ENCODE peak calls at places on chromosomes 1 and 21, in five cellular contexts. B, V, D, P and O are unnamed samples.

GRCh38 chr1:203031467-203031866 is 5.2 kb downstream of the PPFIA4 start:
- DNase-seq in P (no peak), B (peak), D (no peak), V (no peak), O (no peak)

GRCh38 chr21:45290948-45291612 is 3.4 kb upstream of the POFUT2 start:
- DNase-seq in V (peak), B (peak), D (peak), P (no peak), O (peak)

GRCh38 chr1:162872981-162873380 is 12.0 kb upstream of the CCDC190 start:
- DNase-seq in V (no peak), B (no peak), D (no peak), P (no peak), O (no peak)

GRCh38 chr1:92105546-92106081 is 25.5 kb downstream of the BTBD8 start:
- DNase-seq in P (no peak), V (no peak), B (no peak), D (no peak), O (no peak)

GRCh38 chr1:113517983-113518382 is 127.7 kb downstream of the MAGI3 start:
- DNase-seq in V (no peak), D (no peak), P (no peak), B (no peak), O (no peak)

GRCh38 chr1:177927021-177927596 is 42.7 kb downstream of the SEC16B start:
- DNase-seq in D (peak), B (no peak), V (no peak), P (no peak), O (no peak)

GRCh38 chr1:73463848-73464247 is 734.1 kb downstream of the LRRIQ3 start:
- DNase-seq in V (no peak), D (no peak), P (no peak), B (no peak), O (no peak)

GRCh38 chr1:6082430-6082971 is 36.8 kb downstream of the KCNAB2 start:
- DNase-seq in P (no peak), B (no peak), V (no peak), D (no peak), O (no peak)

GRCh38 chr1:152783095-152783494 is 3.0 kb upstream of the LCE1E start:
- DNase-seq in B (no peak), P (no peak), D (no peak), V (no peak), O (no peak)

GRCh38 chr1:86825294-86825693 is 88.6 kb downstream of the SELENOF start:
- DNase-seq in D (peak), B (no peak), P (no peak), V (no peak), O (no peak)

GRCh38 chr1:177440821-177441220 is 270.1 kb downstream of the BRINP2 start:
- DNase-seq in B (no peak), P (no peak), D (no peak), V (no peak), O (no peak)

GRCh38 chr1:202187040-202187671 is 6.4 kb upstream of the LGR6 start:
- DNase-seq in P (no peak), B (no peak), D (no peak), V (no peak), O (no peak)

GRCh38 chr1:47280142-47280541 is 33.8 kb downstream of the STIL start:
- DNase-seq in D (peak), V (no peak), B (no peak), P (no peak), O (no peak)

GRCh38 chr1:229716064-229716463 is 90.0 kb downstream of the URB2 start:
- DNase-seq in B (no peak), P (no peak), V (no peak), D (no peak), O (no peak)

GRCh38 chr1:34086561-34086960 is 78.5 kb downstream of the CSMD2 start:
- DNase-seq in V (no peak), D (no peak), P (no peak), B (no peak), O (no peak)

GRCh38 chr1:68010094-68010493 is 40.3 kb downstream of the DIRAS3 start:
- DNase-seq in P (peak), B (no peak), D (peak), V (no peak), O (no peak)

GRCh38 chr1:201946224-201946908 is at the start of gene LMOD1:
- DNase-seq in D (peak), B (peak), V (peak), P (no peak), O (peak)

GRCh38 chr1:119764220-119764619 is 4.5 kb downstream of the HMGCS2 start:
- DNase-seq in D (no peak), V (no peak), B (no peak), P (no peak), O (no peak)

GRCh38 chr1:116982319-116983004 is 19.1 kb upstream of the CD101 start:
- DNase-seq in B (peak), V (no peak), D (no peak), P (no peak), O (no peak)

GRCh38 chr1:9629445-9630201 is 21.9 kb upstream of the PIK3CD start:
- DNase-seq in V (peak), D (no peak), P (no peak), B (no peak), O (peak)

GRCh38 chr21:37370152-37371040 is 3.8 kb downstream of the DYRK1A start:
- DNase-seq in P (no peak), V (no peak), D (peak), B (no peak), O (no peak)

GRCh38 chr1:224498574-224499170 is 64.1 kb upstream of the WDR26 start:
- DNase-seq in D (peak), V (peak), P (no peak), B (peak), O (no peak)

GRCh38 chr1:42944207-42944928 is 14.3 kb downstream of the SLC2A1 start:
- DNase-seq in V (no peak), D (no peak), P (no peak), B (peak), O (peak)

GRCh38 chr1:243849089-243850012 is 692 bp downstream of the AKT3 start:
- DNase-seq in D (peak), P (peak), B (peak), V (peak), O (peak)

GRCh38 chr1:241677171-241677570 is 25.1 kb downstream of the WDR64 start:
- DNase-seq in B (no peak), V (no peak), D (no peak), P (no peak), O (no peak)

GRCh38 chr1:175927944-175928343 is 184.5 kb upstream of the TNR start:
- DNase-seq in V (no peak), P (no peak), D (no peak), B (no peak), O (no peak)

GRCh38 chr1:165034136-165034535 is 322.4 kb downstream of the LMX1A start:
- DNase-seq in B (no peak), D (no peak), V (no peak), P (no peak), O (no peak)

GRCh38 chr1:19311503-19311930 is 427 bp downstream of the AKR7A2 start:
- DNase-seq in B (no peak), V (no peak), D (no peak), P (no peak), O (no peak)

GRCh38 chr1:81252471-81253160 is 548.1 kb upstream of the ADGRL2 start:
- DNase-seq in V (no peak), P (no peak), B (no peak), D (no peak), O (no peak)

GRCh38 chr1:151968058-151968457 is 25.6 kb downstream of the S100A10 start:
- DNase-seq in D (peak), B (no peak), P (no peak), V (no peak), O (no peak)

GRCh38 chr1:30878016-30878415 is 30.5 kb downstream of the SDC3 start:
- DNase-seq in B (no peak), P (no peak), V (no peak), D (no peak), O (no peak)